ENCODE peak calls at places on chromosome X, in six cellular contexts. M is PC-3; J is prostate gland; X is pancreas; K is small intestine; P is effector memory CD4-positive, alpha-beta T cell. E is an unnamed sample. For H3K27me3, the result is how much of the 10 kb centered on the place peaks cover.

GRCh38 chrX:9698566-9698965 is 67.1 kb downstream of the GPR143 start:
- DNase-seq in M (no peak), X (no peak), P (no peak), K (no peak), J (no peak), E (no peak)

GRCh38 chrX:125622899-125623298 is 303.2 kb downstream of the TEX13C start:
- DNase-seq in K (no peak), P (no peak), M (no peak), X (no peak), J (no peak), E (no peak)

GRCh38 chrX:150642421-150642820 is 50.8 kb upstream of the MTMR1 start:
- DNase-seq in K (no peak), X (no peak), M (no peak), P (no peak), J (no peak), E (no peak)

GRCh38 chrX:46551494-46552128 is 6.4 kb upstream of the ZNF674 start:
- DNase-seq in X (no peak), P (no peak), M (peak), K (no peak), J (no peak), E (no peak)

GRCh38 chrX:93874554-93874953 is 200.5 kb downstream of the FAM133A start:
- DNase-seq in X (no peak), K (no peak), M (peak), J (no peak), P (no peak), E (no peak)

GRCh38 chrX:71095555-71095970 is at the start of gene FOXO4:
- DNase-seq in X (peak), J (peak), K (peak), P (peak), M (peak), E (peak)

GRCh38 chrX:32839781-32840180 is 371.6 kb downstream of the DMD start:
- DNase-seq in K (no peak), P (no peak), M (no peak), X (no peak), J (no peak), E (no peak)

GRCh38 chrX:74924449-74925209 is 623 bp downstream of the NEXMIF start:
- DNase-seq in J (peak), K (peak), X (peak), M (no peak), P (no peak), E (no peak)

GRCh38 chrX:110806145-110806544 is 10.5 kb upstream of the CHRDL1 start:
- DNase-seq in P (no peak), X (no peak), J (no peak), M (no peak), K (no peak), E (no peak)

GRCh38 chrX:134537179-134537945 is 77.4 kb downstream of the HPRT1 start:
- DNase-seq in M (peak), X (no peak), K (peak), P (no peak), J (no peak), E (no peak)

GRCh38 chrX:97326456-97326855 is 442.7 kb downstream of the RPA4 start:
- DNase-seq in K (no peak), M (no peak), J (no peak), X (no peak), P (no peak), E (no peak)

GRCh38 chrX:68254738-68255645 is 178.3 kb downstream of the OPHN1 start:
- DNase-seq in X (no peak), M (peak), K (no peak), J (no peak), P (no peak), E (no peak)

GRCh38 chrX:66676990-66677389 is 38.1 kb upstream of the EDA2R start:
- DNase-seq in X (no peak), J (no peak), K (no peak), M (no peak), P (no peak), E (no peak)

GRCh38 chrX:51608071-51608470 is 10.6 kb downstream of the CENPVL3 start:
- DNase-seq in K (peak), X (no peak), M (no peak), J (no peak), P (no peak), E (no peak)

GRCh38 chrX:105564536-105564935 is 257.8 kb upstream of the NRK start:
- DNase-seq in K (no peak), J (no peak), P (no peak), X (no peak), M (peak), E (no peak)

GRCh38 chrX:136215559-136215958 is 35.6 kb downstream of the MAP7D3 start:
- DNase-seq in M (peak), P (no peak), K (no peak), X (no peak), J (no peak), E (no peak)

GRCh38 chrX:103275947-103276567 is 493 bp downstream of the TCEAL5 start:
- DNase-seq in K (no peak), M (no peak), P (no peak), J (no peak), X (no peak), E (no peak)

GRCh38 chrX:35351212-35351611 is 408.6 kb downstream of the FAM47B start:
- DNase-seq in X (no peak), M (no peak), P (no peak), K (no peak), J (no peak), E (no peak)

DNA sequence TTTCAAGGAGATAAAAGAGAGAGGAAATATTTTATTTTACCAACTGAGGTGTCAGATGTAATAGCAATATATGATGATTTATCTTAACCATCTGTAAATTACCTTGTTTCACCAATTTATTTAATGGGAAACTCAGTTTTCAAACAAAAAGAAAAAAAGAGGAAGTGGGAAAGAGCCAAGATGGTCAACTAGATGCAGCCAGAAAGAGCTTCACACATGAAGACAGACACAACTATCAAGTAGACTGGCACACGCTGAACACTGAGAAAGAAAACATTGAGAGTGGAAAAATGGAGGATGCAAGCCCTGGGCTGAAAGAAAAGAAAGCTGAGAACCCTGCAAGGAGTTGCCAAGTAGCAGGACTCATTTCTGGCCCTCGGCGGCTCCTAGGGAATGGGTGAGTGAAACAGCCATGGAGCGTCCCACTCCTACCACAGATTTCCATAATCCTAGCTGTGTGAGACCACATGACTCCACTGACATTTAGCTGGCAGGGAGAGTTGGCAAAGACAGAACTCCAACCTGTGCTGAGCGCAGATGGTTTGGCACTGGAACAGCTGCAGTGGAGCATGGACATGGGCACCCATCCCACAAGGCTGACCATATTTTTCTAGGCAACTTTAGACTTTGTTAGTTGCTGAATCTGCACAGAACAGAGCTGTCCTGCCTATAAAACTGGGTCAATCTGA is 409.3 kb downstream of the FAM47B start:
- DNase-seq in X (no peak), M (no peak), P (no peak), K (no peak), J (no peak), E (no peak)
- H3K27ac ChIP-seq in X (no peak), M (no peak), P (no peak), K (no peak), J (no peak), E (no peak)

DNA sequence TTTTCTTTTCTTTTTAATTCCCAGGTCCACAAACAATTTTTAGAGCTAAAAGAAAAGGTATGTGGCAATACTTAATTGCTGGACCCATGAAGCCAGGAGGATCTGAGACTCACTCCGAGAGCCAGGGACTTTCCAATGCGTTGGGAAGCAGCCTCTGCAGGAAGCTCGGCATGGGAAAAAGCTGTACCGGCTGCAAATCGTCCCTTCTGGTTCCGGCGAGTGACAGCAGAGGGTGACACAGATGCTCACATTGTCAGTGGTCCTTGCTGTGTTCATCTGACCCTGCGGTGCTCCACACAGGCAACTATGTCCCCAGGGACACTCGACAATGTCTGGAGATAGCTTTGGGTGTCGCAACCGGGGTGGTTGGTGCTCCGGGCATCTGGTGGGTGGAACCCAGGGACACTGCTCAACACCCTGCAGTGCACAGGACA is 164.0 kb downstream of the PRKX start:
- DNase-seq in X (peak), K (peak), J (no peak), P (no peak), M (peak), E (no peak)
- H3K4me3 ChIP-seq in X (peak), K (no peak), J (no peak), P (no peak), M (peak), E (peak)

GRCh38 chrX:40146471-40147398 is 49.0 kb upstream of the BCOR start:
- DNase-seq in X (peak), M (peak), J (no peak), P (no peak), K (no peak), E (no peak)
- H3K27me3 ChIP-seq in X (under half), M (under half), J (under half), P (under half), K (under half), E (under half)

DNA sequence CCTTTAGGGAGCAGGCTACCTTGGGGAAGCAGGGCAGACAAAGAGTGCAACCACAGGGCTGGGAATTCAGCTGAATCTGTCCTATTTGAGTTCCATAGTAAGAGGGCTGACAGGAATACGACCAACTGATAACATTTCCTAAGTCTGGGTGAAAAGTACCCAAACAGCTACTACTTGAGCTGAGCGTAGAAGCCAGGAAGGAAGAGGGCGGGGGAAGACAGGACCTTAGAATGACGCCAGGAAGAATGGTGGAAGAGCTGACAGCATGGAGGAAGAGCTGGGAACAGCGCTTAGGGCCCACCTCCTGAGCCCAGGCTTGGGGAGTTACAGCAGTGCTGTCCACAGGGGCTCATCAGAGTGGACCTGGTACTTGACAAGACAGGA is 14.4 kb downstream of the MECP2 start:
- DNase-seq in M (no peak), X (no peak), P (no peak), K (no peak), J (no peak), E (no peak)
- H3K27ac ChIP-seq in M (no peak), X (no peak), P (peak), K (no peak), J (no peak), E (peak)

GRCh38 chrX:40091691-40092421 is 5.9 kb downstream of the BCOR start:
- DNase-seq in J (peak), M (no peak), K (no peak), P (no peak), X (no peak), E (no peak)

GRCh38 chrX:40094041-40094899 is 3.5 kb downstream of the BCOR start:
- DNase-seq in P (no peak), J (peak), K (peak), M (peak), X (peak), E (no peak)

GRCh38 chrX:40092808-40093435 is 4.8 kb downstream of the BCOR start:
- DNase-seq in M (no peak), X (no peak), K (no peak), P (no peak), J (no peak), E (no peak)

GRCh38 chrX:40094900-40095587 is 2.7 kb downstream of the BCOR start:
- DNase-seq in M (peak), J (no peak), X (no peak), P (no peak), K (no peak), E (no peak)

DNA sequence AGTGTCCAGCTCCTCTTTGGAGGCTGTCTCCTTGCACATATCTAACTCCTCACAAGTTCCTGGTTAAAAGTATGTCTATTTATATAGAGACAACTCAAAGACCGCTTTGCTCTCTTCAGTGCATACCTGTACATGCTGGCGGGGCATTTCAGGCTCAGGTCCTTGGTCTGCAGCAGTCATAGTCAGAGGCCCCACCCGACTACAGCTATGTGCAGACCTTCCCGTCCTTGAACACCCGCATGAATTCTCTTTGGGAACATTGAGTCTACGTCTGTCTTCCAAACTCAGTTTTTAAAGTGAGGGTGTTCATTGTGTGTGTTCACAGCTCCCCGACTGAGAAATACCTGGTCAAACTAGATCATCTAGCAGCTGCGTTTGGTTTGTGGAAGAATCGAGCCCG is 4.2 kb downstream of the BCOR start:
- DNase-seq in J (no peak), K (no peak), P (no peak), X (no peak), M (no peak), E (no peak)
- H3K4me3 ChIP-seq in J (peak), K (no peak), P (peak), X (peak), M (peak), E (peak)

DNA sequence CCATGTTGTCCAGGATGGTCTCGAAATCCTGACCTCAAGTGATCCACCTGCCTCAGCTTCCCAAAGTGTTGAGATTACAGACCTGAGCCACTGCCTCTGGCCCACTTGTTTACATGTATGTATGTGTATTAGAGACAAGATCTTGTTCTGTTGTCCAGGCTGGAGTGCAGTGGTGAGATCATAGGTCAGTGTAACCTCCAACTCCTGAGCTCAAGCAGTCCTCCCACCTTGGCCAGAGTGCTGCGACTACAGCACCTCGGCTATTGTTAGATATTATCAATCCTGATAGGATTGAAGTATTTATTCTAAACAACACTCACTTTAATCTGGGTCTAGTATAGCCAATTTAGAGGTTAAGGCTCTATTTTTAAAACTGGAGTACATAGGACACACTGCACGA is 36.0 kb downstream of the PAGE1 start:
- DNase-seq in X (no peak), J (no peak), K (no peak), M (no peak), P (no peak), E (no peak)
- H3K27me3 ChIP-seq in X (under half), J (under half), K (under half), M (under half), P (under half), E (under half)

GRCh38 chrX:16185725-16186136 is 18.4 kb downstream of the MAGEB17 start:
- DNase-seq in M (peak), P (no peak), X (no peak), J (no peak), K (no peak), E (no peak)
- H3K27ac ChIP-seq in M (peak), P (no peak), X (no peak), J (no peak), K (no peak), E (no peak)

E was measured in esophagus squamous epithelium.